ENCODE peak calls at places on chromosomes 11 and 22, in ten cellular contexts. U is stimulated activated CD4-positive, alpha-beta T cell treated with anti-CD3 and anti-CD28 coated beads, Interleukin-15, amount 100 ng/mL, for 1 hour; R is amniotic stem cell; G is RWPE1; B is hypothalamus; I is MCF 10A; P is Ammon's horn; W is stimulated activated CD8-positive, alpha-beta memory T cell treated with anti-CD3 and anti-CD28 coated beads, Interleukin-7, amount 100 ng/mL, for 48 hours; E is cardiac muscle cell; N is left cardiac atrium. D is an unnamed sample.

GRCh38 chr22:42283288-42284229 is 13.1 kb upstream of the TCF20 start:
- DNase-seq in U (no peak), R (no peak), G (no peak), B (no peak), I (no peak), P (peak; percentile 47), W (no peak), E (peak; percentile 68), N (no peak), D (peak; percentile 39)

GRCh38 chr11:124841186-124841585 is 24.0 kb upstream of the ROBO3 start:
- DNase-seq in U (no peak), R (no peak), G (peak; percentile 42), B (no peak), I (peak; percentile 20), P (no peak), W (no peak), E (no peak), N (no peak), D (no peak)

GRCh38 chr11:61473370-61474025 is 35.1 kb upstream of the LRRC10B start:
- DNase-seq in U (no peak), R (peak; percentile 24), G (no peak), B (no peak), I (no peak), P (no peak), W (no peak), E (no peak), N (no peak), D (no peak)

GRCh38 chr22:49260681-49261580 is 566.7 kb downstream of the BRD1 start:
- DNase-seq in U (no peak), R (no peak), G (no peak), B (no peak), I (no peak), P (no peak), W (no peak), E (no peak), N (no peak), D (no peak)

GRCh38 chr22:22618923-22619322 is 25.5 kb upstream of the GGTLC2 start:
- DNase-seq in U (no peak), R (no peak), G (no peak), B (no peak), I (no peak), P (no peak), W (no peak), E (no peak), N (no peak), D (no peak)

GRCh38 chr11:100855466-100856067 is 168.5 kb downstream of the ARHGAP42 start:
- DNase-seq in U (no peak), R (peak; percentile 21), G (peak; percentile 27), B (no peak), I (peak; percentile 64), P (peak; percentile 50), W (no peak), E (peak; percentile 65), N (no peak), D (peak; percentile 72)

GRCh38 chr11:17221968-17222367 is 14.2 kb upstream of the PIK3C2A start:
- DNase-seq in U (no peak), R (no peak), G (no peak), B (no peak), I (no peak), P (no peak), W (no peak), E (no peak), N (no peak), D (no peak)

GRCh38 chr11:45877221-45877620 is 8.2 kb upstream of the MAPK8IP1 start:
- DNase-seq in U (no peak), R (no peak), G (no peak), B (no peak), I (no peak), P (no peak), W (no peak), E (no peak), N (no peak), D (no peak)

GRCh38 chr11:70783356-70783755 is 385.0 kb downstream of the CTTN start:
- DNase-seq in U (no peak), R (no peak), G (no peak), B (no peak), I (no peak), P (no peak), W (no peak), E (no peak), N (no peak), D (peak; percentile 8)

GRCh38 chr11:114085965-114086364 is 26.5 kb downstream of the ZBTB16 start:
- DNase-seq in U (no peak), R (no peak), G (no peak), B (no peak), I (peak; percentile 48), P (no peak), W (no peak), E (no peak), N (no peak), D (peak; percentile 96)

GRCh38 chr11:63710476-63711217 is 29.3 kb downstream of the RTN3 start:
- DNase-seq in U (no peak), R (no peak), G (no peak), B (no peak), I (no peak), P (no peak), W (no peak), E (peak; percentile 55), N (no peak), D (no peak)

GRCh38 chr22:36366291-36366708 is 21.5 kb downstream of the MYH9 start:
- DNase-seq in U (no peak), R (no peak), G (no peak), B (no peak), I (no peak), P (no peak), W (no peak), E (no peak), N (no peak), D (peak; percentile 24)

D was measured in NCI-H69.